ENCODE peak calls at places on chromosomes 7 and 10, in four cellular contexts. G is IMR-90, M is prostate gland, Z is right lobe of liver. V is an unnamed sample. For H3K9me3, the result is how much of the 10 kb centered on the place peaks cover.

GRCh38 chr10:84366041-84366440 is 37.7 kb downstream of the CCSER2 start:
- DNase-seq in M (no peak), Z (no peak), G (no peak), V (no peak)

GRCh38 chr10:80464557-80465466 is 10.7 kb downstream of the TSPAN14 start:
- DNase-seq in Z (no peak), M (no peak), G (peak), V (no peak)

GRCh38 chr10:51892965-51893658 is 193.7 kb upstream of the CSTF2T start:
- DNase-seq in Z (no peak), G (peak), M (no peak), V (no peak)

GRCh38 chr10:113094114-113094486 is 144.1 kb downstream of the TCF7L2 start:
- DNase-seq in G (peak), M (no peak), Z (no peak), V (no peak)

GRCh38 chr7:107048783-107049418 is 4.4 kb downstream of the PRKAR2B start:
- DNase-seq in G (no peak), M (no peak), Z (no peak), V (no peak)

GRCh38 chr7:86930554-86931307 is 128.7 kb downstream of the ELAPOR2 start:
- DNase-seq in Z (no peak), G (no peak), M (no peak), V (no peak)

GRCh38 chr7:2355079-2356008 is 717 bp downstream of the EIF3B start:
- DNase-seq in G (no peak), Z (no peak), M (no peak), V (peak)

GRCh38 chr10:65275296-65275695 is 1650.5 kb upstream of the LRRTM3 start:
- DNase-seq in M (no peak), Z (no peak), G (no peak), V (no peak)

GRCh38 chr10:49104323-49104722 is 11.0 kb downstream of the VSTM4 start:
- DNase-seq in G (no peak), Z (no peak), M (no peak), V (peak)

GRCh38 chr10:71831646-71832552 is 19.2 kb downstream of the PSAP start:
- DNase-seq in G (peak), M (no peak), Z (no peak), V (no peak)

DNA sequence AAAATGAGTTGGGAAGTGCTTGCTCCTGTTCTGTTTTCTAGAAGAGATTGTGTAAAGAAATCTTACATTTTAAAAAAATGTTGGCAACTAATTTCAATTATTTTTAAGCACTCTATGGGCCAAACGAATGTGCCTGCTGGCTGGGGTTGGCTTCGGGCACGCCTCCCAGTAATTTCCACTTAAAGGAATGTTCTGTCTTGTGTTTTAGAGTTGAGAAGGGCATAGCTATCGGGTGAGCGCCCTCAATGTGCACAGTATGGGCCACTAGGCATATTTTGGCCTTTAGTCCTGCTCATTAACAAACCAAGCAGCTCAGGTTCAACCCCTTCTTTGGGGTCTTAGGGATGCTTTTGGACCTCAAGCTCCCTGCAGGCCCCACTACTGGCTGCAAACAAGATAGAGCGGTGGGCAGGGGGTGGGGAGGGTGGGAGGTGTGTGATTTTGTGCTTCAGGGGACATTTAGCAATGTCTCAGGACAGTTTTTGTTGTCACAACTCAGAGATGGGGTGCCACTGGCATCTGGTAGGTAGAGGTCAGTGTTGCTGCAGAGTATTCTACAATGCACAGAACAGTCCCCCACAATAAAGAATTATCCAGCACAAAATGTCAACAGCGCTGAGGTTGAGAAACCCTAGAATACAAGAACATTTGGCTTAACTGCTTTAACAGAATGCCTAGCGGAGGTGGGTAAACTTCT is 40.7 kb downstream of the TACC2 start:
- DNase-seq in G (no peak), Z (no peak), M (peak), V (peak)
- H3K27ac ChIP-seq in G (no peak), Z (no peak), M (peak), V (peak)

GRCh38 chr7:65975814-65976445 is 6.1 kb downstream of the GUSB start:
- DNase-seq in G (no peak), M (no peak), Z (no peak), V (no peak)
- TF ChIP-seq CTCF in G (no peak), M (no peak), Z (no peak), V (no peak)

GRCh38 chr7:26493737-26494423 is 202.2 kb downstream of the SNX10 start:
- DNase-seq in G (no peak), M (no peak), Z (no peak), V (no peak)
- H3K9me3 ChIP-seq in G (under half), M (under half), Z (under half), V (under half)

GRCh38 chr7:100024020-100024619 is 8.7 kb downstream of the ZKSCAN1 start:
- DNase-seq in M (no peak), G (no peak), Z (peak), V (no peak)

GRCh38 chr7:100023526-100023925 is 8.1 kb downstream of the ZKSCAN1 start:
- DNase-seq in G (no peak), Z (no peak), M (peak), V (no peak)

GRCh38 chr7:100019908-100020307 is 4.5 kb downstream of the ZKSCAN1 start:
- DNase-seq in Z (no peak), M (no peak), G (no peak), V (no peak)

GRCh38 chr7:100021297-100021696 is 5.9 kb downstream of the ZKSCAN1 start:
- DNase-seq in Z (no peak), G (no peak), M (no peak), V (no peak)

DNA sequence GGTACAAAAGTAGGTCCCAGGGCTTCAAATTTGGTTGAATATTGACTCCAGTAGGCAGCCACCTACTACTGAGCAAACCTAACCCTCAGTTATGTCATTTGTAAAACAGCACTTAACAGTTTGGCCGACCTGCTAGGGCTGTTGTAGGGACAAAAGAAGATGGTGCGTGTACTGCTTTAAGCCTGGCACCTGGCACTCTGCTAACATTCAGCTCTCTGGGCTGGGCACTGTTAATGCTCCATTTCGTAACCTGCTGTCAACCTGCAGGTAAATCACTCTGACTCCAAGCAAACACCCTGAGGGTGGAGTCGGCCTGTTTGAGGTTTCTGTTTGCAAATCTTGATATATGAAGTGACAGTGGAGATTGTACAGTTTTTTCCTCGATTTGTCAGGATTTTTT is 7.2 kb downstream of the ZKSCAN1 start:
- DNase-seq in Z (peak), M (peak), G (no peak), V (peak)
- H3K27ac ChIP-seq in Z (peak), M (peak), G (no peak), V (no peak)

V was measured in lung.